ENCODE peak calls at places on chromosomes 13 and 19, in four cellular contexts. One of them, this sample, is unnamed.

GRCh38 chr13:102682727-102683126 is 12.1 kb downstream of the METTL21C start:
- DNase-seq in NB4: no peak
- DNase-seq in HCT116: no peak
- DNase-seq in cardiac muscle cell: no peak
- DNase-seq in this sample: no peak

GRCh38 chr19:39792999-39793546 is 14.4 kb downstream of the LEUTX start:
- DNase-seq in NB4: peak
- DNase-seq in HCT116: peak
- DNase-seq in cardiac muscle cell: peak
- DNase-seq in this sample: peak

GRCh38 chr13:112731667-112732616 is 42.1 kb downstream of the ATP11A start:
- DNase-seq in NB4: no peak
- DNase-seq in HCT116: no peak
- DNase-seq in cardiac muscle cell: no peak
- DNase-seq in this sample: no peak

GRCh38 chr13:28440774-28441532 is 54.0 kb downstream of the FLT1 start:
- DNase-seq in NB4: no peak
- DNase-seq in HCT116: no peak
- DNase-seq in cardiac muscle cell: no peak
- DNase-seq in this sample: no peak

GRCh38 chr13:48235100-48235813 is 2.3 kb downstream of the ITM2B start:
- DNase-seq in NB4: peak
- DNase-seq in HCT116: no peak
- DNase-seq in cardiac muscle cell: peak
- DNase-seq in this sample: no peak

GRCh38 chr13:24212674-24213073 is 52.2 kb downstream of the SPATA13 start:
- DNase-seq in NB4: no peak
- DNase-seq in HCT116: no peak
- DNase-seq in cardiac muscle cell: no peak
- DNase-seq in this sample: no peak

GRCh38 chr13:86591862-86592261 is 792.6 kb upstream of the SLITRK6 start:
- DNase-seq in NB4: no peak
- DNase-seq in HCT116: no peak
- DNase-seq in cardiac muscle cell: no peak
- DNase-seq in this sample: no peak

GRCh38 chr19:30167206-30167903 is 204.8 kb upstream of the ZNF536 start:
- DNase-seq in NB4: no peak
- DNase-seq in HCT116: no peak
- DNase-seq in cardiac muscle cell: no peak
- DNase-seq in this sample: no peak

GRCh38 chr13:87810391-87810801 is 139.2 kb downstream of the SLITRK5 start:
- DNase-seq in NB4: no peak
- DNase-seq in HCT116: no peak
- DNase-seq in cardiac muscle cell: peak
- DNase-seq in this sample: no peak
- TF ChIP-seq CTCF in NB4: no peak
- TF ChIP-seq CTCF in HCT116: no peak
- TF ChIP-seq CTCF in cardiac muscle cell: no peak
- TF ChIP-seq CTCF in this sample: no peak

DNA sequence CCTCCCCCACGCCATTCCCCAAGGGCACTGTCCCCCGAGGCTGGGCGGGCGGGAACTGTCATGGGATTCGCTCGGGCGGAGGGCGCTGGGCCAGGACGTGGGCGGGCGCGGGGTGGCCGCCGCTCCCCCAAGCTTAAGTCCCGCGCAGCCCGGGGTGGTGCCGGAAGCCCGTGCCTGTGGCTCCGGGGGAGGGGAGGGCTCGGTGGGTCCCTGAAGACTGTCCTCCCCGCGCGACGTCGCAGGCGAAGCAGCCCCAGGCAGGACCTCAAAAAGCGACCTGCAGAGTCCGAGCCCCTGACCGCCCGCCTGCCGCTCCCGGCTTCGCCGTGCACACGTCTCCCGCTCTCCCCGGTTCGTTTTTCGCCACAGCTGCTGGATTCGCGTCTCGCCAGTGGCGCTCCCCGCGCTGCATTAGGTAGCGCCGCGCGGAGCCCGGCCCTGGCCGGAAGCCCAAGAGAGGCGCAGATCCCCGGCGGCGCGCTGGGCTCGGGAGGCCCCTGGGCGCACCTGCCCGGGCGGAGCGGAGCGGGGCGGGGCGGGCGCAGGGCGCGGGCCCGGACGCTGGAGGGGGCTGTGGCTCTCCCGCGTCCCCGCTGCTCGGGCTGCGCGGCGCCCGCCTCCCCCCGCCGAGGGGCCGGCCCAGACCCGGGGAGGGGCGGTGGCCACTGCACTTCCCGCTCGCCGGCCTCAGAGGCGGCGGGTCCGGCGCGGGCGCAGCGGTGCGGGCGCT is at the start of gene FARP1:
- DNase-seq in NB4: peak
- DNase-seq in HCT116: peak
- DNase-seq in cardiac muscle cell: peak
- DNase-seq in this sample: no peak
- TF ChIP-seq CTCF in NB4: no peak
- TF ChIP-seq CTCF in HCT116: no peak
- TF ChIP-seq CTCF in cardiac muscle cell: peak
- TF ChIP-seq CTCF in this sample: no peak

DNA sequence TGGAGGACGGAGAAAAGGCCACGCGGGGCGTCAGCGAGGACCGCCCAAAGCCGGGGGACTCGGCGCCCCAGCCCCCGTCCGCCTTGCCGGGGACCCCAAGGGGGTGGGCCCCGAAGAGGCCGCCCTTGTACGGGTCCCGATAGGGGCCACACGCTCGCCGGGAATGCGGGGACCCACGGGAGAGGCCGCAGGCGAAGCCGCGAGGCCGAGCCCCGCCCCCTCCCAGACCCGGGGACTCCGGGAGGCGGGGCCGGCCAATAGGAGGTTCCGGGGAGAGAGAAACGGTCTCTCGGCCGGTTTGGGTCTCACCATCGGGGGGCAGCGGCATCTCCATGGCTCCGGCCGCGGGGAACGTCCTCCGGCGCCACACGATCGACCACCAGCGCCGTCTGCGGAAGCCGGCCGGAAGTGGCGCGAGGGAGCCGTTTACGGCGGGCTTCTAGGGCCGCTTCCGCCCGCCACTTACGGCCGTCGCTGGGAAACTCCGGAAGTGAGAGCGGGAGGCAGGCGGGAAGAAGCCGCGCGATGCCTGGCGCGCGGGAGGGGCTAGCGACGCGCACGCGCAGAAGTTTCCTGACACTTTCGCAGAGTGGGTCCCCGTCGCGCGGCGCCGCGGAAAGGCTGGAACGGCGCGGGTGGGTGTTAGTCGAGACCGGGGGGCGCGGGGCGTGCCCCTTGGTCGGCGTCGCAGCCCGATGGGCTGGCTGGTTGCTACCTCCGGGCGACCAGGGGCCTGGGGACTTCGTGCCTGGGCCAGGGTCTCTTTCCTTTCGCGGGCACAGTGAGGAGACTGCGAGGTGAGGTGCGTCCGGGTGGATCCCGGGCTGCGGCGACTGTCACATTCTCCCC is at the start of gene CHERP:
- DNase-seq in NB4: peak
- DNase-seq in HCT116: peak
- DNase-seq in cardiac muscle cell: peak
- DNase-seq in this sample: peak
- TF ChIP-seq CTCF in NB4: no peak
- TF ChIP-seq CTCF in HCT116: no peak
- TF ChIP-seq CTCF in cardiac muscle cell: no peak
- TF ChIP-seq CTCF in this sample: no peak

GRCh38 chr13:38914070-38914469 is 76.6 kb downstream of the STOML3 start:
- DNase-seq in NB4: no peak
- DNase-seq in HCT116: no peak
- DNase-seq in cardiac muscle cell: no peak
- DNase-seq in this sample: no peak
- TF ChIP-seq CTCF in NB4: no peak
- TF ChIP-seq CTCF in HCT116: no peak
- TF ChIP-seq CTCF in cardiac muscle cell: no peak
- TF ChIP-seq CTCF in this sample: no peak

This sample was measured in HFF-Myc.